ENCODE peak calls at places on chromosomes 12 and 14, in nine cellular contexts. Z is AG10803, W is heart right ventricle, X is body of pancreas, T is cardiac fibroblast, O is HFF-Myc, L is GM12865, Y is fibroblast of lung, M is sigmoid colon. F is an unnamed sample.

GRCh38 chr14:35333347-35333730 is 41.2 kb downstream of the PSMA6 start:
- DNase-seq in T (no peak), M (no peak), Y (no peak), W (no peak), L (no peak), X (no peak), O (no peak), Z (no peak), F (no peak)

GRCh38 chr14:101008631-101009336 is 105.3 kb upstream of the RTL1 start:
- DNase-seq in X (no peak), T (no peak), M (no peak), L (no peak), W (no peak), Y (peak), Z (peak), O (peak), F (no peak)

GRCh38 chr14:75752907-75753594 is 92.0 kb downstream of the TTLL5 start:
- DNase-seq in T (peak), M (no peak), Y (peak), Z (peak), L (no peak), O (no peak), W (no peak), X (no peak), F (no peak)

GRCh38 chr12:121391619-121392324 is 8.1 kb upstream of the RNF34 start:
- DNase-seq in Y (peak), Z (peak), T (peak), O (peak), X (peak), M (no peak), L (peak), W (peak), F (no peak)

GRCh38 chr14:69673578-69674305 is 62.3 kb downstream of the SUSD6 start:
- DNase-seq in M (no peak), L (no peak), Y (no peak), Z (no peak), W (no peak), X (peak), O (no peak), T (no peak), F (no peak)

GRCh38 chr12:28140404-28140803 is 49.9 kb upstream of the CCDC91 start:
- DNase-seq in M (no peak), Y (no peak), O (no peak), W (no peak), Z (no peak), L (no peak), X (no peak), T (no peak), F (no peak)

GRCh38 chr14:20418501-20418909 is 5.2 kb upstream of the TEP1 start:
- DNase-seq in W (no peak), Z (no peak), X (peak), M (no peak), L (no peak), O (no peak), T (no peak), Y (no peak), F (no peak)

GRCh38 chr12:131826064-131826928 is 1.9 kb upstream of the MMP17 start:
- DNase-seq in X (no peak), W (no peak), M (no peak), Y (no peak), Z (no peak), O (no peak), T (no peak), L (no peak), F (no peak)

GRCh38 chr12:50458606-50459005 is 46.2 kb upstream of the DIP2B start:
- DNase-seq in L (no peak), W (no peak), Y (no peak), Z (peak), T (peak), X (no peak), M (no peak), O (no peak), F (no peak)

GRCh38 chr12:96235497-96235826 is 41.3 kb downstream of the ELK3 start:
- DNase-seq in W (no peak), M (peak), T (no peak), X (no peak), O (no peak), L (no peak), Y (no peak), Z (no peak), F (no peak)

GRCh38 chr14:76975051-76975450 is 53.5 kb downstream of the IRF2BPL start:
- DNase-seq in X (no peak), Y (no peak), Z (no peak), L (no peak), T (no peak), O (no peak), M (no peak), W (no peak), F (no peak)

GRCh38 chr14:105853089-105853906 is 326.9 kb downstream of the TMEM121 start:
- DNase-seq in W (peak), Y (no peak), Z (no peak), M (no peak), T (no peak), X (no peak), L (no peak), O (no peak), F (no peak)

GRCh38 chr14:61700104-61700886 is 5.0 kb downstream of the HIF1A start:
- DNase-seq in M (no peak), Y (no peak), Z (no peak), T (peak), L (no peak), O (no peak), W (no peak), X (no peak), F (no peak)

GRCh38 chr12:113332688-113333087 is 2.2 kb downstream of the SLC8B1 start:
- DNase-seq in X (no peak), O (no peak), W (no peak), Y (no peak), Z (no peak), L (no peak), T (no peak), M (no peak), F (no peak)

GRCh38 chr12:78406776-78407335 is 457.7 kb upstream of the SYT1 start:
- DNase-seq in Y (peak), O (no peak), L (peak), W (no peak), Z (peak), M (no peak), T (peak), X (no peak), F (no peak)

GRCh38 chr12:65561798-65562382 is 262.4 kb upstream of the HMGA2 start:
- DNase-seq in Z (peak), W (no peak), M (no peak), Y (peak), T (peak), L (no peak), X (no peak), O (no peak), F (no peak)

GRCh38 chr14:71394386-71394785 is 487.1 kb downstream of the PCNX1 start:
- DNase-seq in O (no peak), W (no peak), M (no peak), Y (no peak), L (no peak), Z (no peak), X (no peak), T (peak), F (no peak)

GRCh38 chr14:24088095-24088494 is 6.0 kb upstream of the PCK2 start:
- DNase-seq in Z (no peak), O (no peak), Y (no peak), X (no peak), M (no peak), W (no peak), T (no peak), L (no peak), F (no peak)

GRCh38 chr14:101215266-101215665 is 311.7 kb upstream of the RTL1 start:
- DNase-seq in Z (no peak), Y (no peak), X (no peak), T (no peak), O (no peak), L (no peak), M (peak), W (no peak), F (no peak)

GRCh38 chr14:50835280-50835679 is 4.3 kb upstream of the NIN start:
- DNase-seq in L (peak), O (no peak), W (no peak), Y (no peak), Z (peak), X (no peak), T (peak), M (no peak), F (peak)

GRCh38 chr12:51521554-51522276 is 69.3 kb upstream of the SCN8A start:
- DNase-seq in W (no peak), M (no peak), Y (peak), O (no peak), Z (no peak), L (no peak), T (peak), X (no peak), F (no peak)
- TF ChIP-seq CTCF in W (no peak), M (no peak), Y (no peak), O (no peak), Z (peak), L (no peak), T (peak), X (no peak), F (peak)

DNA sequence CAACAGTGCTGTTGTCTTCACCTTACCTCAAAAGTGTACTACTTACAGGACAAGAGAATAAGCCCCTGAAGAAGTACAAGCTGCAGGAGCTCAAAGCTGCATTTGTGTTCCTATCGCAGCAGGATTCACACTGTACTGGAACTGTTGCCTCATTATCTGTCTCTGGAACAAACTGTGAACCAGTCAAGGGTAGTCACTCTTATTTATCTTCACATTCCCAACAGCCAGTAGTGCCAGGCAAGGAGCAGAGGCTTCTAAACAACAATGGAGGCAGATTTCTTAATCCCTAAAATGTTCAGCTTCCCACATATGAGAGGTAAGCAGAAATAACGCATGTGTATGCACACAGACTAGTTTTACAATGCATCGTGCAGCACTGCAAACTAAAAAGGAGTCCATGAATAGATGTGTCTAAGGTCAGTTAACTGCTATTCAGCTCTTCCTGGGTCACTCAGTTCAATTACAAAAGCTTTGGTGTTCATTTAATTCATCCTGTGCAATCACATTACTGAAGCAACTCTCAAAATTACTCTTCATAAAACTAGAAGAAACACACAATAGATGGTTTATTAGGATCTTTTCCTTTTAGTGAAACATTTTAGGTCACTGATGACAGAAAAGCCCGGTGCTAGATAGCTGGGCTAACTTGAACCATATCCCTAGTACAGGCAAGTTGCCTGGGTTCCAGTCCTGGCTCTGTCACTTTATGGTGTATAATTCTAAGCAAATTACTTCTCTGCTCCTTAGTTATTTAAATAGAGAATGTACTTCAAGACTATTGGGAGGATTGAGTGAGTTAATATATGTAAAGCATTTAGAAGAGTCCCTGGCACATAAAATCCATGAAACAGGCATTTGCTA is 2.7 kb downstream of the APPL2 start:
- DNase-seq in W (no peak), T (no peak), O (no peak), Z (no peak), X (no peak), M (no peak), L (no peak), Y (no peak), F (no peak)
- H3K4me3 ChIP-seq in W (peak), T (no peak), O (peak), Z (peak), X (no peak), M (no peak), L (no peak), Y (no peak), F (no peak)

GRCh38 chr12:15530361-15530760 is 208.1 kb downstream of the PTPRO start:
- DNase-seq in L (no peak), W (no peak), O (no peak), M (no peak), X (no peak), Y (peak), Z (no peak), T (peak), F (no peak)

GRCh38 chr12:15534870-15535269 is 212.6 kb downstream of the PTPRO start:
- DNase-seq in T (peak), W (no peak), M (no peak), X (peak), L (no peak), Z (peak), O (no peak), Y (peak), F (no peak)

GRCh38 chr12:15534322-15534721 is 212.0 kb downstream of the PTPRO start:
- DNase-seq in T (no peak), Y (peak), W (no peak), Z (no peak), O (no peak), X (peak), L (peak), M (no peak), F (no peak)

GRCh38 chr12:15535287-15535895 is 213.1 kb downstream of the PTPRO start:
- DNase-seq in W (no peak), O (no peak), Y (no peak), T (no peak), M (no peak), Z (no peak), X (no peak), L (no peak), F (no peak)

GRCh38 chr12:15532364-15532977 is 210.2 kb downstream of the PTPRO start:
- DNase-seq in Y (peak), O (peak), M (no peak), Z (peak), L (peak), W (no peak), T (peak), X (peak), F (peak)
- TF ChIP-seq CTCF in Y (peak), O (peak), M (peak), Z (peak), L (peak), W (peak), T (peak), X (peak), F (peak)

GRCh38 chr12:116381240-116381743 is 103.8 kb upstream of the MED13L start:
- DNase-seq in X (no peak), Y (no peak), L (no peak), T (no peak), M (no peak), O (no peak), W (no peak), Z (no peak), F (no peak)
- H3K4me3 ChIP-seq in X (no peak), Y (no peak), L (no peak), T (no peak), M (no peak), O (peak), W (no peak), Z (peak), F (no peak)

DNA sequence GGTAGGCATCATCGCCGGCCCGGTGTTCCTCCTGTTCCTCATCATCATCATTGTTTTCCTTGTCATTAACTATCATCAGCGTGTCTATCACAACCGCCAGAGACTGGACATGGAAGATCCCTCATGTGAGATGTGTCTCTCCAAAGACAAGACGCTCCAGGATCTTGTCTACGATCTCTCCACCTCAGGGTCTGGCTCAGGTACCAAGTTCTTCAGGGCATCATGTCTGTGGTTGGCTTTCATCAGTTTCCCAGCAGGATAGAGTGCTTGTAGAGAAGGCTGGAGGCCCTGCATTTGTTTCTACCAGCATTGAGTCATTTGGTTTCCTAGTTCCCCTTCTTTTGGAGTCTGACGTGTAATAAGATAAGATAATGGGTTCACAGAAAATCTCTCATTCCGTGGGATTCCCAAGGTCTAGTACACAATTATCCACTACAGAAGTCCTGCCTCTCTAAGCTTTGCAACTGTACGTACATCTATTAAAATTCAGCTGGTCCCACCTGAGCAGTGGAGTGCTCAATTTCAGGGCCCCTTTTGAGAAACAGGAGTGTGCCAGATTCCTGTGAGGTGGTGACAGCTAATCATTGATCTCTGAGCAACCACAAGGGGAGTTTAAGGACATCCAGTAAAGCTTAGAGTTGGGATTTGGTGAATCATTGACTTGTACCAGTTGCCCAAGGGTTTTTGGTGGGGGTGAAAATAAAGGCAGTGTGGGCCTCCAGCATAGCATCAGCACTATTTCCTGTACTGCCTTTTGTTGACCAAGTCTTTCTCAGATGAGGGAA is 25.1 kb downstream of the ACVR1B start:
- DNase-seq in Y (peak), O (no peak), T (peak), M (no peak), X (peak), Z (peak), W (no peak), L (no peak), F (peak)
- TF ChIP-seq CTCF in Y (no peak), O (no peak), T (no peak), M (no peak), X (no peak), Z (no peak), W (no peak), L (no peak), F (no peak)

GRCh38 chr12:127304751-127305725 is 961.9 kb upstream of the TMEM132C start:
- DNase-seq in M (no peak), X (no peak), L (no peak), Z (no peak), O (no peak), T (no peak), Y (no peak), W (no peak), F (no peak)

GRCh38 chr12:127308148-127308547 is 958.8 kb upstream of the TMEM132C start:
- DNase-seq in L (no peak), O (no peak), M (no peak), X (no peak), Z (no peak), W (no peak), Y (no peak), T (no peak), F (no peak)

GRCh38 chr12:127311695-127312364 is 955.1 kb upstream of the TMEM132C start:
- DNase-seq in Z (no peak), M (no peak), X (no peak), W (no peak), O (no peak), Y (no peak), T (no peak), L (no peak), F (no peak)

GRCh38 chr12:127310548-127310947 is 956.4 kb upstream of the TMEM132C start:
- DNase-seq in Y (no peak), X (no peak), M (no peak), L (peak), T (no peak), O (no peak), Z (no peak), W (no peak), F (no peak)

DNA sequence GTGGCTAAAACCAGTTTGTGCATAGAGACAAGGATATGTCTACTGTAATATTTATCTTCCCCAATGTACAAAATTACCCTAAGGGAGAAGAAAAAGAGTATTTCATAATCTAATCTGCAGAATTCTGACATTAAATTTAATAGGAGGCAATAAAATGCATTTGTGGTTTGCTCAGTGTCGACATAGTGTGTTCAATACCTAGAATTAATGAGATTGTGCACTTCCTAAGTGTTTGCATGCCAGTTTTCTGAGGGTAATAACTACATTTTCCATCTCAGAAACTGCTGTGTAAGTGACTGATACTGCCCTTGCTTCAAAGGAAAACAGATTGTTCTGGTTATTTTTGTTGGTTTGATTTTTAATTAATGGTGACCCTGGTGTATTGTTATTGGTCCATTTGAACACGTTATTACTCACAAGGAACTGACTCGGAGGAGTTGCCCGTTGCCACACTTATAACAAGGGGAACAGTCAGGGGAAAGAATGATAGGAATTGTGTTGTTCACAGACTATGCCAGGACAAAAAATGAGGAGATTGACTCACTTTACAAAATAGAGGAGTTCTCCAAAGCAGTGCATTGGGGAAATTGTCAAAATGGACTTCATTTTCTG is 960.3 kb upstream of the TMEM132C start:
- DNase-seq in O (no peak), Y (no peak), M (no peak), L (no peak), W (no peak), T (peak), X (no peak), Z (peak), F (peak)
- H3K4me3 ChIP-seq in O (no peak), Y (no peak), M (no peak), L (no peak), W (no peak), T (no peak), X (no peak), Z (no peak), F (no peak)

GRCh38 chr14:102592969-102593840 is 756 bp downstream of the RCOR1 start:
- DNase-seq in Y (no peak), Z (no peak), L (peak), O (no peak), M (peak), X (peak), W (peak), T (peak), F (no peak)
- TF ChIP-seq CTCF in Y (peak), Z (no peak), L (peak), O (peak), M (peak), X (peak), W (peak), T (peak), F (peak)